ENCODE peak calls at places on chromosome 9, in eight cellular contexts. One of them, this sample, is unnamed.

GRCh38 chr9:76158713-76159112 is 235.5 kb downstream of the RFK start:
- DNase-seq in neural progenitor cell: no peak
- DNase-seq in hepatocyte: no peak
- DNase-seq in RWPE2: no peak
- DNase-seq in psoas muscle: no peak
- DNase-seq in lower lobe of right lung: no peak
- DNase-seq in body of pancreas: no peak
- DNase-seq in CD4-positive, alpha-beta T cell: no peak
- DNase-seq in this sample: no peak

GRCh38 chr9:130766031-130766903 is 68.8 kb upstream of the ABL1 start:
- DNase-seq in neural progenitor cell: no peak
- DNase-seq in hepatocyte: no peak
- DNase-seq in RWPE2: no peak
- DNase-seq in psoas muscle: peak; percentile 39
- DNase-seq in lower lobe of right lung: no peak
- DNase-seq in body of pancreas: no peak
- DNase-seq in CD4-positive, alpha-beta T cell: no peak
- DNase-seq in this sample: no peak

GRCh38 chr9:120965344-120966004 is 38.9 kb upstream of the TRAF1 start:
- DNase-seq in neural progenitor cell: peak; percentile 92
- DNase-seq in hepatocyte: peak; percentile 57
- DNase-seq in RWPE2: no peak
- DNase-seq in psoas muscle: peak; percentile 16
- DNase-seq in lower lobe of right lung: no peak
- DNase-seq in body of pancreas: peak; percentile 37
- DNase-seq in CD4-positive, alpha-beta T cell: no peak
- DNase-seq in this sample: no peak

GRCh38 chr9:133493428-133493827 is 14.5 kb upstream of the SLC2A6 start:
- DNase-seq in neural progenitor cell: no peak
- DNase-seq in hepatocyte: no peak
- DNase-seq in RWPE2: no peak
- DNase-seq in psoas muscle: no peak
- DNase-seq in lower lobe of right lung: peak; percentile 39
- DNase-seq in body of pancreas: no peak
- DNase-seq in CD4-positive, alpha-beta T cell: no peak
- DNase-seq in this sample: no peak

GRCh38 chr9:71664566-71664965 is 103.7 kb downstream of the CEMIP2 start:
- DNase-seq in neural progenitor cell: no peak
- DNase-seq in hepatocyte: no peak
- DNase-seq in RWPE2: no peak
- DNase-seq in psoas muscle: no peak
- DNase-seq in lower lobe of right lung: no peak
- DNase-seq in body of pancreas: no peak
- DNase-seq in CD4-positive, alpha-beta T cell: no peak
- DNase-seq in this sample: no peak

GRCh38 chr9:101727621-101728524 is 10.6 kb downstream of the GRIN3A start:
- DNase-seq in neural progenitor cell: peak; percentile 55
- DNase-seq in hepatocyte: peak; percentile 42
- DNase-seq in RWPE2: no peak
- DNase-seq in psoas muscle: no peak
- DNase-seq in lower lobe of right lung: no peak
- DNase-seq in body of pancreas: peak; percentile 10
- DNase-seq in CD4-positive, alpha-beta T cell: no peak
- DNase-seq in this sample: peak; percentile 34

GRCh38 chr9:121286973-121287721 is 19.2 kb downstream of the GSN start:
- DNase-seq in neural progenitor cell: peak; percentile 83
- DNase-seq in hepatocyte: peak; percentile 94
- DNase-seq in RWPE2: peak; percentile 97
- DNase-seq in psoas muscle: peak; percentile 84
- DNase-seq in lower lobe of right lung: peak; percentile 78
- DNase-seq in body of pancreas: peak; percentile 78
- DNase-seq in CD4-positive, alpha-beta T cell: no peak
- DNase-seq in this sample: peak; percentile 99

GRCh38 chr9:34085581-34086500 is 37.2 kb upstream of the UBAP2 start:
- DNase-seq in neural progenitor cell: no peak
- DNase-seq in hepatocyte: no peak
- DNase-seq in RWPE2: no peak
- DNase-seq in psoas muscle: peak; percentile 17
- DNase-seq in lower lobe of right lung: no peak
- DNase-seq in body of pancreas: no peak
- DNase-seq in CD4-positive, alpha-beta T cell: no peak
- DNase-seq in this sample: no peak

GRCh38 chr9:16870606-16871357 is at the start of gene BNC2:
- DNase-seq in neural progenitor cell: peak; percentile 84
- DNase-seq in hepatocyte: peak; percentile 81
- DNase-seq in RWPE2: no peak
- DNase-seq in psoas muscle: peak; percentile 52
- DNase-seq in lower lobe of right lung: peak; percentile 62
- DNase-seq in body of pancreas: peak; percentile 36
- DNase-seq in CD4-positive, alpha-beta T cell: no peak
- DNase-seq in this sample: no peak

GRCh38 chr9:36594228-36594627 is 21.5 kb downstream of the MELK start:
- DNase-seq in neural progenitor cell: no peak
- DNase-seq in hepatocyte: no peak
- DNase-seq in RWPE2: no peak
- DNase-seq in psoas muscle: no peak
- DNase-seq in lower lobe of right lung: no peak
- DNase-seq in body of pancreas: no peak
- DNase-seq in CD4-positive, alpha-beta T cell: no peak
- DNase-seq in this sample: no peak

GRCh38 chr9:112380102-112380581 is at the start of gene HSDL2:
- DNase-seq in neural progenitor cell: no peak
- DNase-seq in hepatocyte: peak; percentile 74
- DNase-seq in RWPE2: no peak
- DNase-seq in psoas muscle: peak; percentile 59
- DNase-seq in lower lobe of right lung: no peak
- DNase-seq in body of pancreas: peak; percentile 57
- DNase-seq in CD4-positive, alpha-beta T cell: peak; percentile 7
- DNase-seq in this sample: peak; percentile 59

GRCh38 chr9:70291446-70291845 is 32.7 kb downstream of the SMC5 start:
- DNase-seq in neural progenitor cell: no peak
- DNase-seq in hepatocyte: no peak
- DNase-seq in RWPE2: no peak
- DNase-seq in psoas muscle: no peak
- DNase-seq in lower lobe of right lung: no peak
- DNase-seq in body of pancreas: no peak
- DNase-seq in CD4-positive, alpha-beta T cell: no peak
- DNase-seq in this sample: no peak

GRCh38 chr9:106072421-106072820 is 378.1 kb downstream of the TMEM38B start:
- DNase-seq in neural progenitor cell: no peak
- DNase-seq in hepatocyte: no peak
- DNase-seq in RWPE2: no peak
- DNase-seq in psoas muscle: no peak
- DNase-seq in lower lobe of right lung: no peak
- DNase-seq in body of pancreas: no peak
- DNase-seq in CD4-positive, alpha-beta T cell: no peak
- DNase-seq in this sample: no peak

GRCh38 chr9:72914750-72915149 is 38.1 kb downstream of the ALDH1A1 start:
- DNase-seq in neural progenitor cell: no peak
- DNase-seq in hepatocyte: no peak
- DNase-seq in RWPE2: no peak
- DNase-seq in psoas muscle: no peak
- DNase-seq in lower lobe of right lung: no peak
- DNase-seq in body of pancreas: no peak
- DNase-seq in CD4-positive, alpha-beta T cell: no peak
- DNase-seq in this sample: no peak

GRCh38 chr9:4760122-4760521 is 19.1 kb upstream of the AK3 start:
- DNase-seq in neural progenitor cell: no peak
- DNase-seq in hepatocyte: no peak
- DNase-seq in RWPE2: no peak
- DNase-seq in psoas muscle: no peak
- DNase-seq in lower lobe of right lung: no peak
- DNase-seq in body of pancreas: peak; percentile 54
- DNase-seq in CD4-positive, alpha-beta T cell: no peak
- DNase-seq in this sample: no peak
- H3K27ac ChIP-seq in neural progenitor cell: no peak overlapping the region
- H3K27ac ChIP-seq in hepatocyte: no peak overlapping the region
- H3K27ac ChIP-seq in RWPE2: no peak overlapping the region
- H3K27ac ChIP-seq in psoas muscle: no peak overlapping the region
- H3K27ac ChIP-seq in lower lobe of right lung: no peak overlapping the region
- H3K27ac ChIP-seq in body of pancreas: no peak overlapping the region
- H3K27ac ChIP-seq in CD4-positive, alpha-beta T cell: no peak overlapping the region
- H3K27ac ChIP-seq in this sample: no peak overlapping the region

GRCh38 chr9:95177617-95178016 is 139.9 kb downstream of the FANCC start:
- DNase-seq in neural progenitor cell: no peak
- DNase-seq in hepatocyte: no peak
- DNase-seq in RWPE2: no peak
- DNase-seq in psoas muscle: no peak
- DNase-seq in lower lobe of right lung: no peak
- DNase-seq in body of pancreas: no peak
- DNase-seq in CD4-positive, alpha-beta T cell: no peak
- DNase-seq in this sample: no peak

GRCh38 chr9:95181226-95181818 is 136.2 kb downstream of the FANCC start:
- DNase-seq in neural progenitor cell: no peak
- DNase-seq in hepatocyte: no peak
- DNase-seq in RWPE2: no peak
- DNase-seq in psoas muscle: no peak
- DNase-seq in lower lobe of right lung: no peak
- DNase-seq in body of pancreas: no peak
- DNase-seq in CD4-positive, alpha-beta T cell: no peak
- DNase-seq in this sample: no peak

GRCh38 chr9:95185931-95186330 is 131.6 kb downstream of the FANCC start:
- DNase-seq in neural progenitor cell: no peak
- DNase-seq in hepatocyte: no peak
- DNase-seq in RWPE2: no peak
- DNase-seq in psoas muscle: no peak
- DNase-seq in lower lobe of right lung: no peak
- DNase-seq in body of pancreas: no peak
- DNase-seq in CD4-positive, alpha-beta T cell: no peak
- DNase-seq in this sample: no peak

GRCh38 chr9:95181845-95182244 is 135.7 kb downstream of the FANCC start:
- DNase-seq in neural progenitor cell: no peak
- DNase-seq in hepatocyte: no peak
- DNase-seq in RWPE2: no peak
- DNase-seq in psoas muscle: no peak
- DNase-seq in lower lobe of right lung: no peak
- DNase-seq in body of pancreas: no peak
- DNase-seq in CD4-positive, alpha-beta T cell: no peak
- DNase-seq in this sample: no peak

DNA sequence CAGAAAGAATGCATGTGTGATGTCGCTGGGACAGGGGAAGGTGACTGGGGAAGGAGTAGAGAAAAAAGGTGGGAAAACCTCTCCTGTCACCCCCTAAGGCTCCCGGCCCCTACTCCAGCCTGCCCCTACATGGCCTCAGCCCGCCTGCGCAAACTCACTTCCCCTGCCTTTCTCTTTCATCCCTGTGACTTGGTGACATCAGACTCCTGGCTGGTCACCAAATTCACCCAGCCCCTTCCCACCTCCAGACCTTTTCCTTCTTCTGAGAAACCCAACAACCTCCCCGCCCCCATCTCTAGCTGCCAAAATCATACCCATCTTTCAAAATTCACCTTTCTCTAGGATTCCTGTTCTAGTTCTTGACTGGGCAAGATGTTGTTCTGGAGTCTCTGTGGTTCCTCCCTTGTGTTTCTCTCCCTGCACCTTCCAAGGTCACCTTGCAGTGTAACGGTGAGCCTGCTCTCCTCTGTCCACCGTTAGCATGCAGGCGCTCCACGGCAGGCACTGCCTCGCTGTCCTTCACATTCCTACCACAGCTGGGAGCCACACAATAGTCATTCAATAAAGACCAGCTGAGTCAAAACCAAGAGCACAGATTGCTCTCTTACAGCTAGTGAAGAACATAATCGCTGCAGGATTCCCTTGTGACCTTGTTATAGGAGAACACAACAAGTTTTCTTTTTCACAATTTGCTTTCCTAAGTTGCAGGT is 134.5 kb downstream of the FANCC start:
- DNase-seq in neural progenitor cell: peak; percentile 48
- DNase-seq in hepatocyte: peak; percentile 47
- DNase-seq in RWPE2: no peak
- DNase-seq in psoas muscle: no peak
- DNase-seq in lower lobe of right lung: no peak
- DNase-seq in body of pancreas: peak; percentile 38
- DNase-seq in CD4-positive, alpha-beta T cell: no peak
- DNase-seq in this sample: no peak
- TF ChIP-seq CTCF in neural progenitor cell: peak; percentile 41
- TF ChIP-seq CTCF in hepatocyte: peak; percentile 43
- TF ChIP-seq CTCF in RWPE2: no peak
- TF ChIP-seq CTCF in psoas muscle: no peak
- TF ChIP-seq CTCF in lower lobe of right lung: no peak
- TF ChIP-seq CTCF in body of pancreas: no peak
- TF ChIP-seq CTCF in CD4-positive, alpha-beta T cell: no peak
- TF ChIP-seq CTCF in this sample: no peak

GRCh38 chr9:128243486-128244415 is 32.1 kb downstream of the GOLGA2 start:
- DNase-seq in neural progenitor cell: no peak
- DNase-seq in hepatocyte: peak; percentile 52
- DNase-seq in RWPE2: no peak
- DNase-seq in psoas muscle: peak; percentile 66
- DNase-seq in lower lobe of right lung: no peak
- DNase-seq in body of pancreas: no peak
- DNase-seq in CD4-positive, alpha-beta T cell: no peak
- DNase-seq in this sample: no peak

GRCh38 chr9:128242828-128243485 is 32.9 kb downstream of the GOLGA2 start:
- DNase-seq in neural progenitor cell: no peak
- DNase-seq in hepatocyte: peak; percentile 66
- DNase-seq in RWPE2: no peak
- DNase-seq in psoas muscle: peak; percentile 70
- DNase-seq in lower lobe of right lung: no peak
- DNase-seq in body of pancreas: no peak
- DNase-seq in CD4-positive, alpha-beta T cell: no peak
- DNase-seq in this sample: no peak

GRCh38 chr9:128245293-128246151 is 30.3 kb downstream of the GOLGA2 start:
- DNase-seq in neural progenitor cell: no peak
- DNase-seq in hepatocyte: peak; percentile 79
- DNase-seq in RWPE2: peak; percentile 64
- DNase-seq in psoas muscle: peak; percentile 61
- DNase-seq in lower lobe of right lung: no peak
- DNase-seq in body of pancreas: peak; percentile 23
- DNase-seq in CD4-positive, alpha-beta T cell: no peak
- DNase-seq in this sample: no peak

GRCh38 chr9:128244443-128245226 is 31.2 kb downstream of the GOLGA2 start:
- DNase-seq in neural progenitor cell: peak; percentile 62
- DNase-seq in hepatocyte: peak; percentile 92
- DNase-seq in RWPE2: peak; percentile 45
- DNase-seq in psoas muscle: peak; percentile 87
- DNase-seq in lower lobe of right lung: peak; percentile 81
- DNase-seq in body of pancreas: peak; percentile 62
- DNase-seq in CD4-positive, alpha-beta T cell: no peak
- DNase-seq in this sample: no peak

DNA sequence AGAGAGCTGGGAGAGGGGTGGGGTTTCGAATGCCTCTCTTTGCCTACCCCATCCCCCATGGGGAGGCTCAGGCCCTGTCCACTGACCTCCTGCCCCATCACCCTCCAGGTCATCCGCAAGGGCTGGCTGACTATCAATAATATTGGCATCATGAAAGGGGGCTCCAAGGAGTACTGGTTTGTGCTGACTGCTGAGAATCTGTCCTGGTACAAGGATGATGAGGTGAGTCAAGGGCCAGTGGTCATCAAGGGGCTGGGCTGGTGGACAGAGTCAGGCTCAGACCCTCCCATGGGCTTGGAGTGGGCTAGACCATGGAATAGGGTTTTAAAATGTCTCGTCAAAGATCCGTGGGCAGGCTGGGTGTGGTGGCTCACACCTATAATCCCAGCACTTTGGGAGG is 33.7 kb downstream of the GOLGA2 start:
- DNase-seq in neural progenitor cell: no peak
- DNase-seq in hepatocyte: no peak
- DNase-seq in RWPE2: no peak
- DNase-seq in psoas muscle: no peak
- DNase-seq in lower lobe of right lung: no peak
- DNase-seq in body of pancreas: no peak
- DNase-seq in CD4-positive, alpha-beta T cell: no peak
- DNase-seq in this sample: no peak
- H3K27ac ChIP-seq in neural progenitor cell: no peak overlapping the region
- H3K27ac ChIP-seq in hepatocyte: peak overlapping the region; percentile 100
- H3K27ac ChIP-seq in RWPE2: no peak overlapping the region
- H3K27ac ChIP-seq in psoas muscle: no peak overlapping the region
- H3K27ac ChIP-seq in lower lobe of right lung: no peak overlapping the region
- H3K27ac ChIP-seq in body of pancreas: no peak overlapping the region
- H3K27ac ChIP-seq in CD4-positive, alpha-beta T cell: no peak overlapping the region
- H3K27ac ChIP-seq in this sample: no peak overlapping the region

GRCh38 chr9:4048441-4048840 is 251.4 kb downstream of the GLIS3 start:
- DNase-seq in neural progenitor cell: peak; percentile 50
- DNase-seq in hepatocyte: peak; percentile 52
- DNase-seq in RWPE2: no peak
- DNase-seq in psoas muscle: no peak
- DNase-seq in lower lobe of right lung: no peak
- DNase-seq in body of pancreas: no peak
- DNase-seq in CD4-positive, alpha-beta T cell: no peak
- DNase-seq in this sample: no peak
- TF ChIP-seq CTCF in neural progenitor cell: peak; percentile 54
- TF ChIP-seq CTCF in hepatocyte: peak; percentile 38
- TF ChIP-seq CTCF in RWPE2: peak; percentile 51
- TF ChIP-seq CTCF in psoas muscle: no peak
- TF ChIP-seq CTCF in lower lobe of right lung: peak; percentile 17
- TF ChIP-seq CTCF in body of pancreas: no peak
- TF ChIP-seq CTCF in CD4-positive, alpha-beta T cell: no peak
- TF ChIP-seq CTCF in this sample: no peak

This sample was measured in RWPE1.